ENCODE peak calls at places on chromosome 21, in seven cellular contexts. P is left ventricle myocardium inferior, Y is Peyer's patch, I is kidney epithelial cell, Z is heart left ventricle, L is K562, U is HCT116. H is an unnamed sample.

GRCh38 chr21:38955495-38955894 is 149.8 kb downstream of the ETS2 start:
- DNase-seq in Y (peak), L (no peak), P (peak), Z (peak), U (no peak), I (peak), H (no peak)

GRCh38 chr21:46092026-46092764 is 5.7 kb upstream of the COL6A2 start:
- DNase-seq in U (no peak), Y (peak), Z (peak), L (no peak), I (peak), P (peak), H (peak)

GRCh38 chr21:15592271-15592860 is 137.4 kb upstream of the USP25 start:
- DNase-seq in Z (no peak), U (peak), I (peak), Y (no peak), P (no peak), L (peak), H (no peak)

GRCh38 chr21:7957713-7958064 is 2563.7 kb upstream of the TPTE start:
- DNase-seq in I (no peak), P (no peak), Y (no peak), U (no peak), Z (no peak), L (no peak), H (no peak)

GRCh38 chr21:41973427-41973831 is 19.6 kb upstream of the C2CD2 start:
- DNase-seq in U (no peak), Z (no peak), L (no peak), I (no peak), P (no peak), Y (peak), H (no peak)

GRCh38 chr21:35925497-35925896 is 134.8 kb downstream of the SETD4 start:
- DNase-seq in Z (no peak), Y (no peak), U (no peak), I (peak), P (no peak), L (peak), H (no peak)

GRCh38 chr21:22842875-22843274 is 1844.7 kb downstream of the NCAM2 start:
- DNase-seq in Y (no peak), U (no peak), Z (no peak), L (no peak), I (no peak), P (no peak), H (no peak)

GRCh38 chr21:42527489-42528158 is 14.0 kb downstream of the SLC37A1 start:
- DNase-seq in Y (peak), L (no peak), P (no peak), Z (no peak), U (no peak), I (no peak), H (no peak)

GRCh38 chr21:19322360-19322759 is 918.8 kb upstream of the TMPRSS15 start:
- DNase-seq in L (no peak), P (no peak), Z (no peak), I (no peak), U (no peak), Y (no peak), H (no peak)

GRCh38 chr21:36395353-36396111 is 10.3 kb downstream of the CHAF1B start:
- DNase-seq in Y (peak), P (no peak), Z (no peak), L (no peak), U (no peak), I (no peak), H (no peak)

GRCh38 chr21:15289896-15290841 is 225.4 kb upstream of the NRIP1 start:
- DNase-seq in U (no peak), Z (peak), L (peak), Y (peak), P (peak), I (no peak), H (no peak)

GRCh38 chr21:38434913-38435533 is 63.3 kb downstream of the ERG start:
- DNase-seq in Z (no peak), I (peak), L (no peak), Y (no peak), U (no peak), P (no peak), H (no peak)

GRCh38 chr21:16419188-16419874 is 689.5 kb downstream of the USP25 start:
- DNase-seq in L (no peak), I (no peak), Z (peak), P (peak), Y (peak), U (no peak), H (no peak)

GRCh38 chr21:43609501-43610340 is 49.6 kb downstream of the HSF2BP start:
- DNase-seq in I (peak), U (no peak), Y (no peak), L (no peak), Z (no peak), P (no peak), H (no peak)

GRCh38 chr21:15408089-15408488 is 321.7 kb upstream of the USP25 start:
- DNase-seq in Y (no peak), Z (no peak), L (no peak), P (no peak), I (no peak), U (no peak), H (no peak)

GRCh38 chr21:42615924-42616323 is 37.5 kb upstream of the PDE9A start:
- DNase-seq in Z (no peak), I (no peak), U (no peak), Y (no peak), L (no peak), P (no peak), H (no peak)

GRCh38 chr21:22710725-22711124 is 1712.5 kb downstream of the NCAM2 start:
- DNase-seq in P (no peak), I (no peak), U (no peak), L (no peak), Z (no peak), Y (no peak), H (no peak)

GRCh38 chr21:36034211-36034913 is 26.0 kb downstream of the SETD4 start:
- DNase-seq in I (no peak), L (no peak), U (no peak), P (no peak), Y (no peak), Z (no peak), H (no peak)

GRCh38 chr21:25541042-25541441 is 66.2 kb downstream of the MRPL39 start:
- DNase-seq in P (no peak), L (no peak), Z (no peak), U (no peak), Y (no peak), I (no peak), H (no peak)

GRCh38 chr21:39660596-39660995 is 47.9 kb downstream of the B3GALT5 start:
- DNase-seq in Z (peak), P (peak), U (no peak), Y (peak), I (peak), L (no peak), H (peak)

GRCh38 chr21:38088916-38089762 is 167.7 kb upstream of the KCNJ15 start:
- DNase-seq in I (no peak), P (no peak), L (peak), Y (no peak), U (no peak), Z (no peak), H (no peak)

GRCh38 chr21:39105341-39105765 is 77.9 kb downstream of the PSMG1 start:
- DNase-seq in Z (no peak), L (no peak), Y (no peak), U (no peak), I (no peak), P (no peak), H (no peak)

GRCh38 chr21:42990251-42990650 is 15.9 kb downstream of the PKNOX1 start:
- DNase-seq in Y (no peak), P (no peak), L (peak), Z (no peak), I (no peak), U (no peak), H (no peak)

GRCh38 chr21:15022608-15023261 is 42.1 kb downstream of the NRIP1 start:
- DNase-seq in P (no peak), Y (no peak), L (no peak), Z (no peak), U (no peak), I (no peak), H (no peak)

GRCh38 chr21:15682977-15683376 is 46.8 kb upstream of the USP25 start:
- DNase-seq in I (no peak), L (no peak), U (no peak), P (no peak), Z (no peak), Y (no peak), H (no peak)

GRCh38 chr21:38984982-38985422 is 179.3 kb downstream of the ETS2 start:
- DNase-seq in Y (no peak), Z (no peak), L (no peak), I (no peak), P (no peak), U (no peak), H (peak)

GRCh38 chr21:15210235-15210678 is 145.5 kb upstream of the NRIP1 start:
- DNase-seq in P (peak), Y (peak), L (peak), U (no peak), I (no peak), Z (peak), H (no peak)

GRCh38 chr21:37208056-37208705 is 59.0 kb downstream of the VPS26C start:
- DNase-seq in I (no peak), Y (peak), Z (peak), U (no peak), L (peak), P (peak), H (no peak)

GRCh38 chr21:32735524-32735923 is 7.7 kb upstream of the SYNJ1 start:
- DNase-seq in Z (no peak), U (no peak), L (no peak), Y (no peak), I (no peak), P (no peak), H (no peak)

GRCh38 chr21:32728455-32729237 is 833 bp upstream of the SYNJ1 start:
- DNase-seq in I (no peak), Y (no peak), P (no peak), Z (no peak), L (no peak), U (no peak), H (no peak)

GRCh38 chr21:32734214-32734613 is 6.4 kb upstream of the SYNJ1 start:
- DNase-seq in U (no peak), Y (no peak), P (no peak), Z (no peak), L (no peak), I (no peak), H (no peak)

GRCh38 chr21:32733356-32733755 is 5.5 kb upstream of the SYNJ1 start:
- DNase-seq in U (no peak), Y (no peak), L (no peak), P (no peak), Z (no peak), I (no peak), H (no peak)

GRCh38 chr21:32732544-32732943 is 4.7 kb upstream of the SYNJ1 start:
- DNase-seq in P (no peak), I (no peak), Y (no peak), L (no peak), U (no peak), Z (no peak), H (no peak)
- H3K4me3 ChIP-seq in P (no peak), I (no peak), Y (no peak), L (no peak), U (no peak), Z (no peak), H (no peak)

DNA sequence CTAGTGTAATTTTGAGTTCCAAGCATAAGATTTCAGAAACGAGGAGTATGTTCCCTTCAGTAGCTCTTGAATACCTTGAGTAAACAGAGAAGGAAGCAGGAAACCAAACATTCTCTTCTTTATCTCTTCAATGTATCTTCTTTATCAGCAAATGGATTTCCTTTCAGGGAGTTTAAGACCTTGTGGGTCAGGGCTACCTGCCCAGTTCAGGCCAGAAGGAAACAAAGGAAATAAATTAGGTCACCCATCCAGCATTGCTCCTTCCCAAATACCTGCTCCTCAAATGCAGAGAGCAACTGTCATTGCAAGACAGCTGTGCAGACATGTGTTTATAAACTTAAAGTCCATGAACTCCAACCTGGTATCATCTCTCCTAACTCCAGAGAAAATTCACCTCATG is 130.1 kb upstream of the SOD1 start:
- DNase-seq in Z (no peak), Y (no peak), U (no peak), L (no peak), I (no peak), P (no peak), H (no peak)
- TF ChIP-seq CTCF in Z (no peak), Y (no peak), U (no peak), L (no peak), I (no peak), P (no peak), H (no peak)

DNA sequence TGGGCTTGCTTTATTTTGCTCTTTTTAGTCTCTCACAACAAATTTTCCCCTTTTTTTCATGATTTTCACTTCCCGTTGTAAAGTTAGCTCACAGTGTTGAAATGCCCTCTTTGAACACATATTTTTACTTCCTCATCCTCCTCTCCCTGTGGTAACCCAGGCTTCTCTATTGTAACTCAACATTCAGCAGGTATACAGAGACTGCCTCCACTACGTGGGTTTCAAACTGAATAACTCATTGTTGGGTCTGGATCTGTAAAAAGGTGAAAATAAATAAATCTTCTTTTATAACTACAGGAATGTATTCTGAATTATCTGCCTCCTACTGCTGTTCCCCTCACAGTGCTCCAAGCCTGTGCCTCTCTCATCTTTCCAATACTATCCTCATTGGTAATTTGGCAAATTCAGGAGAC is 166.4 kb downstream of the RUNX1 start:
- DNase-seq in P (no peak), Y (no peak), L (no peak), Z (no peak), I (no peak), U (no peak), H (no peak)
- H3K4me3 ChIP-seq in P (no peak), Y (no peak), L (peak), Z (peak), I (peak), U (peak), H (peak)

GRCh38 chr21:26845066-26845749 is at the start of gene ADAMTS1:
- DNase-seq in I (no peak), Y (peak), U (no peak), L (no peak), P (peak), Z (peak), H (no peak)
- TF ChIP-seq CTCF in I (peak), Y (no peak), U (no peak), L (no peak), P (peak), Z (no peak), H (peak)

DNA sequence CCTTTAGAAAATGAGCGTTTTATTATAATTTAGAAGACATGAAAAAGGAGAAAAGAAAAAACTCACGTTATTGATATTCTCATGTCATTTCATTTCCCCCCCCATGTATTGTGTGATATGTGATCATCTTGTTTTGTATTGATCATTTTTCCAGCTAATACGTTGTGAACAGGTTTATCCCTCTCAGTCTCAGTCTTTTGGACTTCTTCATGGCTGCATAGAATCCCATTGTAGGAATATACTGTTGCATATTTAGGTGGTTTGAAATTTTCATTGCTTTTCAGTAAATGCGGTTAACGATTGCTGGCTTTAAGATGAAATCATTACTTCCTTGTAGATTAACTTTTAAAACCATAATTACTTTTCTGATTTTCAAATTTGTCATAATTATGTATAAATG is 1.6 kb downstream of the SON start:
- DNase-seq in U (no peak), I (no peak), Y (no peak), P (no peak), Z (no peak), L (no peak), H (no peak)
- H3K4me3 ChIP-seq in U (peak), I (peak), Y (peak), P (peak), Z (peak), L (peak), H (peak)

GRCh38 chr21:20739421-20739820 is 258.8 kb upstream of the NCAM2 start:
- DNase-seq in Z (no peak), U (no peak), Y (no peak), I (no peak), P (no peak), L (peak), H (no peak)
- TF ChIP-seq CTCF in Z (no peak), U (no peak), Y (no peak), I (no peak), P (no peak), L (peak), H (no peak)

GRCh38 chr21:28439852-28440251 is 552.8 kb downstream of the LTN1 start:
- DNase-seq in P (no peak), L (no peak), I (no peak), Z (no peak), Y (no peak), U (no peak), H (no peak)
- H3K4me3 ChIP-seq in P (no peak), L (no peak), I (no peak), Z (no peak), Y (no peak), U (no peak), H (no peak)

DNA sequence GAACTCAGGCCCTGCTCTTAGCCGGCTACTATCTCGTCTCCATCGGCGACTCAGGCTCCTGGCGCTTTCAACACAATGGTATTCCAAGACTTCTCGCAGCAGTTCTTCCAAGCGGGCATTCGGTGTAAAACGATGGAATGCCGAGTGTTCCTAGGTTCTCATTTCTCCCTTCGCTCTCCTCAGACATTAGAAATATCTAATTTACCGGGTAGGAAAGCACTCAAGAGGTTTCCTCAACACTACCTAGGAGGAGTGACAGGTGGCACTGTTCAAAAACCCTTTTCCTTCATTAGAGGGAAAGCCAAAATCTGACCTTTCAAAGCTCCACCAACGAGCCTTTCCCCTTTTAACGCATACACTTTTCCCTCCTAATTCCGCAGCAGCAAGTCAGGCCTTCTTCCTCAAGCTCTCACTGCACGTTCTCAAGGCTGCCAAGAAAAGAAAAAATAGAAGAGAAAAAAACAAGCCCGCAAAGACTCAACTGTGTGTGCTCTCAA is 601 bp downstream of the UBE2G2 start:
- DNase-seq in U (peak), P (no peak), Z (no peak), I (no peak), Y (no peak), L (peak), H (no peak)
- TF ChIP-seq CTCF in U (peak), P (peak), Z (peak), I (peak), Y (peak), L (peak), H (no peak)

H was measured in BJ.